ENCODE peak calls at places on chromosome 14, in five cellular contexts. One of them, this sample, is unnamed. For H3K27me3 and H3K4me1, the result is how much of the 10 kb centered on the place peaks cover.

GRCh38 chr14:98138666-98139065 is 1133.3 kb downstream of the BCL11B start:
- DNase-seq in colonic mucosa: peak
- DNase-seq in spleen: no peak
- DNase-seq in IMR-90: no peak
- DNase-seq in MM.1S: peak
- DNase-seq in this sample: peak

GRCh38 chr14:81565441-81566290 is 32.0 kb upstream of the SEL1L start:
- DNase-seq in colonic mucosa: no peak
- DNase-seq in IMR-90: no peak
- DNase-seq in spleen: no peak
- DNase-seq in MM.1S: peak
- DNase-seq in this sample: no peak

GRCh38 chr14:64945431-64945830 is 2.9 kb upstream of the GPX2 start:
- DNase-seq in colonic mucosa: no peak
- DNase-seq in IMR-90: no peak
- DNase-seq in MM.1S: no peak
- DNase-seq in spleen: no peak
- DNase-seq in this sample: no peak

GRCh38 chr14:93085916-93086315 is 29.8 kb downstream of the ITPK1 start:
- DNase-seq in spleen: no peak
- DNase-seq in MM.1S: no peak
- DNase-seq in colonic mucosa: no peak
- DNase-seq in IMR-90: no peak
- DNase-seq in this sample: no peak

GRCh38 chr14:31605702-31606101 is 44.5 kb downstream of the NUBPL start:
- DNase-seq in colonic mucosa: no peak
- DNase-seq in IMR-90: no peak
- DNase-seq in spleen: no peak
- DNase-seq in MM.1S: no peak
- DNase-seq in this sample: no peak

GRCh38 chr14:63045234-63045611 is at the start of gene KCNH5:
- DNase-seq in spleen: no peak
- DNase-seq in IMR-90: peak
- DNase-seq in MM.1S: peak
- DNase-seq in colonic mucosa: no peak
- DNase-seq in this sample: no peak

GRCh38 chr14:72651081-72651480 is 242.8 kb downstream of the DPF3 start:
- DNase-seq in spleen: no peak
- DNase-seq in colonic mucosa: no peak
- DNase-seq in MM.1S: no peak
- DNase-seq in IMR-90: peak
- DNase-seq in this sample: no peak

GRCh38 chr14:104369208-104369607 is 210.4 kb upstream of the C14orf180 start:
- DNase-seq in MM.1S: no peak
- DNase-seq in colonic mucosa: no peak
- DNase-seq in IMR-90: no peak
- DNase-seq in spleen: no peak
- DNase-seq in this sample: no peak

GRCh38 chr14:99318091-99318958 is 46.3 kb upstream of the BCL11B start:
- DNase-seq in colonic mucosa: peak
- DNase-seq in MM.1S: no peak
- DNase-seq in IMR-90: no peak
- DNase-seq in spleen: peak
- DNase-seq in this sample: no peak

GRCh38 chr14:62661818-62662217 is 383.4 kb downstream of the KCNH5 start:
- DNase-seq in colonic mucosa: no peak
- DNase-seq in spleen: no peak
- DNase-seq in MM.1S: peak
- DNase-seq in IMR-90: peak
- DNase-seq in this sample: no peak

GRCh38 chr14:51596473-51596870 is 55.2 kb upstream of the FRMD6 start:
- DNase-seq in colonic mucosa: no peak
- DNase-seq in MM.1S: no peak
- DNase-seq in spleen: no peak
- DNase-seq in IMR-90: no peak
- DNase-seq in this sample: no peak

GRCh38 chr14:74571441-74571841 is 40.6 kb downstream of the LTBP2 start:
- DNase-seq in IMR-90: peak
- DNase-seq in spleen: peak
- DNase-seq in colonic mucosa: no peak
- DNase-seq in MM.1S: no peak
- DNase-seq in this sample: no peak

GRCh38 chr14:54366726-54367707 is 29.8 kb upstream of the CDKN3 start:
- DNase-seq in MM.1S: peak
- DNase-seq in IMR-90: peak
- DNase-seq in spleen: no peak
- DNase-seq in colonic mucosa: peak
- DNase-seq in this sample: no peak

DNA sequence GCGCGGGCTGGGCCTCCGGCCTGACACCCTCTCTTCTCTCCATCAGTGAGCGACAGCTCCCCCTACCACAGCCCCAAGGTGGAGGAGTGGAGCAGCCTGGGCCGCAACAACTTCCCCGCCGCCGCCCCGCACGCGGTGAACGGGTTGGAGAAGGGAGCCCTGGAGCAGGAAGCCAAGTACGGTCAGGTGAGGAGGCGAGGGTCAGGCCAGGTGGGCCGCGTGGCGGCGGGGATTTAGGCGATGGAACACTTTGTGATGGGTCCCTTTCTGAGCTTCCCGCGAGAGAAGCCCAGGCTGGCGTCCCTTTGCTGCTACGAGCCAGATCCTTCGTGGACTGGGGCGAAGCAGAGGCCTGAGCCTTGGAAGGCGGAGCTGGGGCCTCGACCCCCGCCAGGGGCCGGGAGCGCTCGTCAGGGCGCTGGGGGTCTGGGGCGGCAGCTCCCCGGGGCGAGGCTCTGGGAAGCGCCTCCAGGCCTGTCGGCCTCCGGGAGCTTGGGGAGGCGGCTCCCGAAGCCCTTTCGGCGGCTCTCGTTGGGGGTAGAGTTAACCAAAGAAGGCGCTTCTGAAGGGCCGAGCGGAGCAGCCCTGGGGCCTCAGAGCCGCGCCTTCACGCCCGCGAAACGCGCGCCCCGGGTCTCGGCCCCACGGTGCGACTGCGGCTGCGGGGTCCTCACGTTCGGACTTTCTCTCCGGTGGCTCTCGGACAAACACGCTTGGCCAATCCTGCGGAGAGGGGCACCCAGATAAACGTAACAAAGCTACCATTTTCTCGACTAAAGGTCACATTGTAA is 5.0 kb downstream of the PAX9 start:
- DNase-seq in spleen: no peak
- DNase-seq in IMR-90: no peak
- DNase-seq in MM.1S: no peak
- DNase-seq in colonic mucosa: no peak
- DNase-seq in this sample: no peak
- H3K27me3 ChIP-seq in spleen: half or more
- H3K27me3 ChIP-seq in IMR-90: half or more
- H3K27me3 ChIP-seq in MM.1S: under half
- H3K27me3 ChIP-seq in colonic mucosa: half or more
- H3K27me3 ChIP-seq in this sample: under half

DNA sequence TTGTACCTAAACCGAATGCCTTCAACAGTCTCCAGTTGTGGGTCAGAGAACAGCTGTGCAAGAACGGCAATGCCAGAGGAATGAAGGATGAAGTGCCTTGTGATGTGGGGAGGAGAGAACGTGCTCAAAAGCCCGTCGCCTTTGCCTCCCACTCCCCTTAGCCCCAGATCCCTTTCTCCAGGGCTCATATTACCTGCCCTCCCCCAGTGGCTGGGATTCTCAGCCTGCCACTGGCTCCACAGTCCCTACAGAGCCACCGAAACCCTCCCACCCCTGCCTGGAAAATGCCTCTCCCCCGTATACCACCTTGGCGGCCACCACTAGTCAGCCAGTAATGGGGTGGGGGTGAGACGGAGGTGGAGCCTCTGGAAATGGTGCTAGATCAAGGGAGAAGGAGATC is 158.5 kb downstream of the ZFP36L1 start:
- DNase-seq in colonic mucosa: peak
- DNase-seq in MM.1S: no peak
- DNase-seq in IMR-90: no peak
- DNase-seq in spleen: no peak
- DNase-seq in this sample: no peak
- H3K4me3 ChIP-seq in colonic mucosa: no peak
- H3K4me3 ChIP-seq in MM.1S: no peak
- H3K4me3 ChIP-seq in IMR-90: no peak
- H3K4me3 ChIP-seq in spleen: no peak
- H3K4me3 ChIP-seq in this sample: no peak

DNA sequence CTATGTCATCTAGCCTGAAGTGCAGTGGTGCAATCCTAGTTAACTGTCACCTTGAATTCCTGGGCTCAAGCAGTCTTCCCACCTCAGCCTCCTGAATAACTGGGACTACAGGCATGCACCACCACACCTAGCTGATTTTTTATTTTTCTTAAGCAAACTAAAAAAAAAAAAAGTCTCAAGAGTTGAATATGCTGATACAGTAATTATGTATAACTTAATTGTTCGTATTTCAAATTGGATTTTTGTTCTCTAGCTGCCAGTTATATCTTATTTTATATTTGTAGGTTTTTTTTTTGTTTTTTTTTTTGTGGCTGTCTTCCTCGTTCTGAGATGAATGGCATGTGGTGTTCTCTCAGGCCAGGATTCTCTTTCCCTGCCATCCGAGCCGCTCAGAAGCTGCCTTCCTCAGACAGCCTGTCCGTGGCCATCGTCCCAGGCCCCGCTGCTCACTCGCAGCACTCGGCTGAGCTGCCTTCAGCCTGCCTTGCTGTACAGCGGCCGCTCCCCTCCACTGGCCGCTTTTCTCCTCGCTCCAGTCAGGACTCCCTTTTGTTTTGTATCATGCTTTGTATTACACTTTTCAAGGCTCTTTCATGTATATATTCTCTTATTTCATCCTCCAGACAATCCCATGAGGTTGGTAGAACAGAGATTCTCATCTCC is 53.3 kb downstream of the WDR20 start:
- DNase-seq in MM.1S: no peak
- DNase-seq in spleen: no peak
- DNase-seq in colonic mucosa: no peak
- DNase-seq in IMR-90: no peak
- DNase-seq in this sample: no peak
- H3K4me1 ChIP-seq in MM.1S: under half
- H3K4me1 ChIP-seq in spleen: under half
- H3K4me1 ChIP-seq in colonic mucosa: under half
- H3K4me1 ChIP-seq in IMR-90: under half
- H3K4me1 ChIP-seq in this sample: under half

DNA sequence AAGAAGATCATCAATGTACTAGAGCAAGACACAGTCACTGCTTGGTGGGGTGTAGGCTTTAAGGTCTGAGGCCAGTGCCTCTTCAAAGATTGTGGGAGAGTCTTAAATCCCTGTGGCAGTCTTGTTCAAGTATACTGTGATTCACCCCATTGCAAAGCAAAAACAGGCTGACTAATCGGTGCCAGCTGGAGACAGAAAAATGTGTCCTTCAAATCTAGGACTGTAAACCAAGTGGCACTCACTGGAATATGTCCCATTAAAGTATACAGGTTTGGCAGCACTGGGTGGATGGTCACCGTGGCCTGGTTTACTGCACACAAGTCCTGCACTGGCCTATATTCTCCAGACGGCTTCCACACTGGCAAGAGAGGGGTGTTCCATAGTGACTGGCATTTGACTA is 1315.3 kb downstream of the TMEM121 start:
- DNase-seq in IMR-90: no peak
- DNase-seq in MM.1S: no peak
- DNase-seq in colonic mucosa: no peak
- DNase-seq in spleen: no peak
- DNase-seq in this sample: no peak
- H3K27me3 ChIP-seq in IMR-90: under half
- H3K27me3 ChIP-seq in MM.1S: half or more
- H3K27me3 ChIP-seq in colonic mucosa: under half
- H3K27me3 ChIP-seq in spleen: under half
- H3K27me3 ChIP-seq in this sample: under half

GRCh38 chr14:71650187-71650586 is 282.0 kb upstream of the RGS6 start:
- DNase-seq in MM.1S: no peak
- DNase-seq in IMR-90: peak
- DNase-seq in colonic mucosa: no peak
- DNase-seq in spleen: no peak
- DNase-seq in this sample: no peak
- H3K4me3 ChIP-seq in MM.1S: no peak
- H3K4me3 ChIP-seq in IMR-90: no peak
- H3K4me3 ChIP-seq in colonic mucosa: no peak
- H3K4me3 ChIP-seq in spleen: no peak
- H3K4me3 ChIP-seq in this sample: no peak

This sample was measured in effector memory CD4-positive, alpha-beta T cell.